ENCODE peak calls at places on chromosome 13, in five cellular contexts. M, C, N, J and Y are unnamed samples.

GRCh38 chr13:76016799-76017198 is 380.7 kb downstream of the LMO7 start:
- DNase-seq in M (no peak), J (no peak), C (peak; percentile 42), N (no peak), Y (peak; percentile 17)

GRCh38 chr13:95222733-95223018 is 78.6 kb downstream of the ABCC4 start:
- DNase-seq in C (no peak), J (no peak), M (no peak), N (no peak), Y (no peak)

GRCh38 chr13:99313473-99313872 is 6.3 kb upstream of the GPR183 start:
- DNase-seq in N (no peak), J (no peak), M (no peak), C (peak; percentile 33), Y (no peak)

GRCh38 chr13:106567421-106568224 is at the start of gene ARGLU1:
- DNase-seq in C (peak; percentile 98), J (peak; percentile 97), M (peak; percentile 79), N (peak; percentile 99), Y (peak; percentile 91)

GRCh38 chr13:46778879-46779278 is 18.1 kb downstream of the ESD start:
- DNase-seq in N (no peak), M (no peak), J (no peak), C (peak; percentile 72), Y (no peak)

GRCh38 chr13:59409651-59410200 is 754.0 kb downstream of the DIAPH3 start:
- DNase-seq in N (no peak), C (no peak), J (no peak), M (no peak), Y (no peak)

GRCh38 chr13:32731576-32731975 is 145.3 kb downstream of the PDS5B start:
- DNase-seq in C (peak; percentile 77), N (no peak), M (no peak), J (no peak), Y (no peak)

GRCh38 chr13:100491164-100491847 is 97.3 kb downstream of the GGACT start:
- DNase-seq in C (no peak), J (no peak), M (no peak), N (no peak), Y (no peak)

GRCh38 chr13:43141685-43142084 is 118.3 kb downstream of the DNAJC15 start:
- DNase-seq in M (no peak), J (no peak), C (no peak), N (no peak), Y (no peak)

GRCh38 chr13:87426737-87427136 is 244.4 kb upstream of the SLITRK5 start:
- DNase-seq in C (no peak), J (no peak), N (no peak), M (no peak), Y (no peak)

GRCh38 chr13:36850790-36851438 is 31.9 kb downstream of the RFXAP start:
- DNase-seq in N (no peak), C (peak; percentile 26), M (no peak), J (no peak), Y (peak; percentile 24)

GRCh38 chr13:73467103-73467502 is 408.3 kb downstream of the KLF5 start:
- DNase-seq in M (no peak), N (no peak), C (peak; percentile 8), J (no peak), Y (no peak)

GRCh38 chr13:97629601-97630272 is 195.8 kb downstream of the RAP2A start:
- DNase-seq in N (no peak), J (no peak), M (no peak), C (no peak), Y (no peak)

GRCh38 chr13:95317037-95317989 is 16.1 kb upstream of the ABCC4 start:
- DNase-seq in J (no peak), N (peak; percentile 15), M (no peak), C (peak; percentile 9), Y (no peak)

GRCh38 chr13:113748862-113749451 is 10.1 kb upstream of the TMEM255B start:
- DNase-seq in C (no peak), M (no peak), J (no peak), N (peak; percentile 71), Y (no peak)

GRCh38 chr13:60617863-60618733 is 221.1 kb downstream of the TDRD3 start:
- DNase-seq in C (peak; percentile 68), J (no peak), N (no peak), M (no peak), Y (no peak)

GRCh38 chr13:112859128-112859816 is 109.7 kb upstream of the MCF2L start:
- DNase-seq in M (no peak), N (peak; percentile 67), J (no peak), C (no peak), Y (no peak)

GRCh38 chr13:43991773-43992201 is 112.1 kb downstream of the LACC1 start:
- DNase-seq in N (no peak), C (no peak), J (no peak), M (no peak), Y (no peak)

GRCh38 chr13:31038834-31039552 is 106.5 kb downstream of the TEX26 start:
- DNase-seq in J (no peak), C (peak; percentile 16), N (no peak), M (no peak), Y (no peak)

GRCh38 chr13:37960427-37960826 is 90.9 kb upstream of the TRPC4 start:
- DNase-seq in N (no peak), C (peak; percentile 5), J (no peak), M (no peak), Y (no peak)

GRCh38 chr13:47326061-47326460 is 429.2 kb upstream of the HTR2A start:
- DNase-seq in C (peak; percentile 63), M (no peak), J (no peak), N (no peak), Y (no peak)

GRCh38 chr13:107770541-107770940 is 444.8 kb downstream of the LIG4 start:
- DNase-seq in N (no peak), J (no peak), C (no peak), M (no peak), Y (no peak)

GRCh38 chr13:109610517-109610916 is 175.9 kb downstream of the IRS2 start:
- DNase-seq in J (no peak), M (no peak), N (no peak), C (peak; percentile 20), Y (peak; percentile 11)

GRCh38 chr13:60351816-60352215 is 45.2 kb upstream of the TDRD3 start:
- DNase-seq in N (no peak), C (peak; percentile 9), M (no peak), J (no peak), Y (no peak)

GRCh38 chr13:104773775-104774174 is 1707.6 kb upstream of the SLC10A2 start:
- DNase-seq in J (no peak), N (no peak), M (peak; percentile 21), C (peak; percentile 50), Y (peak; percentile 11)

GRCh38 chr13:104318121-104318520 is 1251.9 kb upstream of the SLC10A2 start:
- DNase-seq in M (no peak), C (no peak), J (no peak), N (no peak), Y (peak; percentile 49)

GRCh38 chr13:19605161-19605955 is 28.1 kb upstream of the MPHOSPH8 start:
- DNase-seq in C (no peak), N (no peak), M (no peak), J (no peak), Y (no peak)

GRCh38 chr13:114140909-114141255 is 8.5 kb upstream of the RASA3 start:
- DNase-seq in C (no peak), M (no peak), J (no peak), N (no peak), Y (no peak)

GRCh38 chr13:113928701-113929627 is 44.9 kb downstream of the C13orf46 start:
- DNase-seq in N (peak; percentile 91), C (peak; percentile 92), J (no peak), M (peak; percentile 46), Y (peak; percentile 74)

GRCh38 chr13:97982286-97982685 is 28.8 kb downstream of the IPO5 start:
- DNase-seq in J (no peak), M (no peak), C (peak; percentile 43), N (no peak), Y (no peak)

GRCh38 chr13:98041081-98041820 is 87.8 kb downstream of the IPO5 start:
- DNase-seq in N (no peak), J (no peak), C (peak; percentile 82), M (no peak), Y (no peak)

GRCh38 chr13:65710514-65710913 is 1519.6 kb downstream of the PCDH9 start:
- DNase-seq in N (no peak), C (no peak), J (no peak), M (no peak), Y (no peak)

GRCh38 chr13:64633948-64634347 is 2596.2 kb downstream of the PCDH9 start:
- DNase-seq in M (no peak), C (no peak), J (no peak), N (no peak), Y (no peak)

GRCh38 chr13:97496511-97496910 is 62.5 kb downstream of the RAP2A start:
- DNase-seq in N (no peak), M (no peak), C (no peak), J (no peak), Y (no peak)

GRCh38 chr13:50078512-50079277 is 63.5 kb downstream of the KCNRG start:
- DNase-seq in J (no peak), C (no peak), M (no peak), N (no peak), Y (no peak)
- H3K27ac ChIP-seq in J (peak overlapping the region; percentile 99), C (no peak overlapping the region), M (no peak overlapping the region), N (no peak overlapping the region), Y (peak overlapping the region; percentile 78)

DNA sequence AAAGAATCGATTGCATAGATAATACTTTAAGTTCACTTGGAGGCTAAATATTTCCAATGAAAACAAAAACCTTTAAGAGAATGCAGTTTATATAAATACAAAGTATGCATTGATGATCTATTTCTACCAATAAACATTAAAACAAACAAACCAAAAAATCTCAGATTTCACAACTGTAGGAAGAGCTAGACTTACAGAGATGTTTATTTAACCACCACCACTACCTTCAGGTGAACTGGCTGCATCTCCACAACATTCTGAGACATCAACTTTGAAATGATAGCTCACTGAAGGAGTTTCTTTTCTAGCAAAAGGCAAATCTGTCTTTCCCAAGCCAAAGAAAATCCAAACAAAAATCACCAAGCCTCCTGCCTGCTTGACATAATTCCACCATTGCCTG is 44.2 kb downstream of the FOXO1 start:
- DNase-seq in N (no peak), C (no peak), J (no peak), M (no peak), Y (no peak)
- H3K27ac ChIP-seq in N (no peak overlapping the region), C (no peak overlapping the region), J (no peak overlapping the region), M (no peak overlapping the region), Y (no peak overlapping the region)

DNA sequence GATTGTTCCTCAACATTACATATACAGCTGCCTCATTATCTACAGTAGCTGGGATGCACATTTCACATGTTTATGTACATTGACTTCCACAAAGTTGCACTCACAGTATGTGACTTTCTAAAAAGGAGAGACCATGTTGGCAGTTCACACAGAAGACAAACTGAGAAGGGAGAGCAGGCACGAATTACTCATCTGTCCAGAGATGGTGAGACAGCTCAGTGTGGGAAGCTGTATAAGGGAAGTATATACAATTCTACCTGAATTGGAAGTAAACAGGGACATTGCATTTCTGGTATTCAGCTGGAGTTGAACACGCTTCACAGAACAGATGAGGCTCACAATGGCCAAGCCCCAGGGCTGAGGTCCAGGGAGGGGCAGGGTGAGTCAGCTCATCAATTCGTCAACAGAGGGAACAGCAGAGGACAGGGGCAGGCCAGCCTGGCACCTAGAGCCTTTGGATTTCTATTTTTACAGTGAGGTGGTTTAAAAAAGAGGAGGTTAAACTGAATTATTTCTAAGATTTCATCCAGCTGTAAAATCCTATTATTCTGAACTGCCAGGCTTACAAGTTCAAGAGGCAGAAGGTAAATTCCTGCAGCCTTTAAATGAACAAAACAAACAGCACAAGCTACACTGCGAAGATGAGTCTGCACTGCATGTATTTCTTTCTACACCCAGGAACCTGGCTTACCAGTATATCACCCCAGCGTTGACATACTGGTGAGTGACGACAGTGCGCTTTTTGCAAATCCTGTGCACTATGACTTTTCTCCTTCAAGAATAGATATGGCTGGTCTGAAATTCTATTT is 9.8 kb downstream of the PARP4 start:
- DNase-seq in M (no peak), J (no peak), C (peak; percentile 83), N (no peak), Y (no peak)
- H3K27ac ChIP-seq in M (no peak overlapping the region), J (no peak overlapping the region), C (peak overlapping the region; percentile 52), N (no peak overlapping the region), Y (peak overlapping the region; percentile 11)

GRCh38 chr13:111846396-111847174 is 220.4 kb upstream of the SOX1 start:
- DNase-seq in M (no peak), C (no peak), N (no peak), J (peak; percentile 86), Y (no peak)
- H3K27ac ChIP-seq in M (no peak overlapping the region), C (no peak overlapping the region), N (no peak overlapping the region), J (no peak overlapping the region), Y (no peak overlapping the region)